ENCODE peak calls at places on chromosomes 5 and 9, in six cellular contexts. One of them, this sample, is unnamed.

GRCh38 chr5:139415221-139415861 is 11.5 kb upstream of the SPATA24 start:
- DNase-seq in HEK293T: no peak
- DNase-seq in CD4-positive, alpha-beta T cell: no peak
- DNase-seq in amniotic stem cell: no peak
- DNase-seq in skeletal muscle cell: no peak
- DNase-seq in RCC 7860: no peak
- DNase-seq in this sample: no peak

GRCh38 chr9:70113403-70114022 is 69.9 kb downstream of the MAMDC2 start:
- DNase-seq in amniotic stem cell: peak
- DNase-seq in HEK293T: peak
- DNase-seq in RCC 7860: peak
- DNase-seq in skeletal muscle cell: no peak
- DNase-seq in CD4-positive, alpha-beta T cell: no peak
- DNase-seq in this sample: no peak

GRCh38 chr5:157370967-157371366 is 89.0 kb upstream of the NIPAL4 start:
- DNase-seq in amniotic stem cell: no peak
- DNase-seq in RCC 7860: no peak
- DNase-seq in CD4-positive, alpha-beta T cell: no peak
- DNase-seq in HEK293T: no peak
- DNase-seq in skeletal muscle cell: no peak
- DNase-seq in this sample: no peak

GRCh38 chr5:129098488-129099183 is 4.1 kb downstream of the ISOC1 start:
- DNase-seq in CD4-positive, alpha-beta T cell: no peak
- DNase-seq in amniotic stem cell: no peak
- DNase-seq in HEK293T: no peak
- DNase-seq in RCC 7860: no peak
- DNase-seq in skeletal muscle cell: no peak
- DNase-seq in this sample: no peak

GRCh38 chr9:21904371-21904770 is 89.8 kb downstream of the CDKN2A start:
- DNase-seq in CD4-positive, alpha-beta T cell: no peak
- DNase-seq in amniotic stem cell: peak
- DNase-seq in HEK293T: no peak
- DNase-seq in RCC 7860: peak
- DNase-seq in skeletal muscle cell: no peak
- DNase-seq in this sample: no peak

GRCh38 chr5:157917909-157918809 is 59.2 kb upstream of the CLINT1 start:
- DNase-seq in amniotic stem cell: peak
- DNase-seq in RCC 7860: peak
- DNase-seq in HEK293T: peak
- DNase-seq in skeletal muscle cell: peak
- DNase-seq in CD4-positive, alpha-beta T cell: peak
- DNase-seq in this sample: peak

GRCh38 chr5:1737790-1738405 is 61.7 kb downstream of the MRPL36 start:
- DNase-seq in skeletal muscle cell: no peak
- DNase-seq in RCC 7860: peak
- DNase-seq in amniotic stem cell: no peak
- DNase-seq in CD4-positive, alpha-beta T cell: peak
- DNase-seq in HEK293T: peak
- DNase-seq in this sample: no peak

GRCh38 chr5:109907751-109908150 is 218.0 kb downstream of the MAN2A1 start:
- DNase-seq in HEK293T: no peak
- DNase-seq in skeletal muscle cell: peak
- DNase-seq in RCC 7860: peak
- DNase-seq in amniotic stem cell: no peak
- DNase-seq in CD4-positive, alpha-beta T cell: no peak
- DNase-seq in this sample: no peak

GRCh38 chr5:41532485-41532884 is 22.1 kb upstream of the PLCXD3 start:
- DNase-seq in RCC 7860: no peak
- DNase-seq in CD4-positive, alpha-beta T cell: no peak
- DNase-seq in amniotic stem cell: no peak
- DNase-seq in HEK293T: no peak
- DNase-seq in skeletal muscle cell: no peak
- DNase-seq in this sample: no peak

GRCh38 chr9:96061293-96061987 is 185.9 kb downstream of the ERCC6L2 start:
- DNase-seq in HEK293T: peak
- DNase-seq in amniotic stem cell: no peak
- DNase-seq in RCC 7860: peak
- DNase-seq in skeletal muscle cell: peak
- DNase-seq in CD4-positive, alpha-beta T cell: peak
- DNase-seq in this sample: peak

GRCh38 chr5:117812866-117813265 is 1175.5 kb downstream of the DTWD2 start:
- DNase-seq in CD4-positive, alpha-beta T cell: no peak
- DNase-seq in amniotic stem cell: no peak
- DNase-seq in RCC 7860: no peak
- DNase-seq in HEK293T: no peak
- DNase-seq in skeletal muscle cell: no peak
- DNase-seq in this sample: no peak

GRCh38 chr9:23551929-23552707 is 273.9 kb downstream of the ELAVL2 start:
- DNase-seq in RCC 7860: no peak
- DNase-seq in CD4-positive, alpha-beta T cell: no peak
- DNase-seq in amniotic stem cell: no peak
- DNase-seq in skeletal muscle cell: no peak
- DNase-seq in HEK293T: no peak
- DNase-seq in this sample: no peak

GRCh38 chr5:31333475-31333874 is 140.0 kb downstream of the CDH6 start:
- DNase-seq in HEK293T: no peak
- DNase-seq in RCC 7860: no peak
- DNase-seq in amniotic stem cell: no peak
- DNase-seq in skeletal muscle cell: no peak
- DNase-seq in CD4-positive, alpha-beta T cell: no peak
- DNase-seq in this sample: no peak

GRCh38 chr9:137411670-137412380 is 11.1 kb downstream of the EXD3 start:
- DNase-seq in CD4-positive, alpha-beta T cell: no peak
- DNase-seq in RCC 7860: peak
- DNase-seq in skeletal muscle cell: peak
- DNase-seq in HEK293T: no peak
- DNase-seq in amniotic stem cell: no peak
- DNase-seq in this sample: no peak

GRCh38 chr9:33943389-33943788 is 105.3 kb downstream of the UBAP2 start:
- DNase-seq in HEK293T: no peak
- DNase-seq in amniotic stem cell: no peak
- DNase-seq in skeletal muscle cell: no peak
- DNase-seq in RCC 7860: no peak
- DNase-seq in CD4-positive, alpha-beta T cell: no peak
- DNase-seq in this sample: no peak

GRCh38 chr9:117720555-117720954 is 16.4 kb downstream of the TLR4 start:
- DNase-seq in RCC 7860: no peak
- DNase-seq in skeletal muscle cell: peak
- DNase-seq in CD4-positive, alpha-beta T cell: no peak
- DNase-seq in amniotic stem cell: no peak
- DNase-seq in HEK293T: no peak
- DNase-seq in this sample: no peak

GRCh38 chr9:134626576-134627416 is 14.8 kb upstream of the COL5A1 start:
- DNase-seq in skeletal muscle cell: no peak
- DNase-seq in CD4-positive, alpha-beta T cell: no peak
- DNase-seq in HEK293T: no peak
- DNase-seq in amniotic stem cell: peak
- DNase-seq in RCC 7860: no peak
- DNase-seq in this sample: no peak

GRCh38 chr5:73205309-73205708 is 32.3 kb downstream of the TMEM174 start:
- DNase-seq in skeletal muscle cell: no peak
- DNase-seq in HEK293T: no peak
- DNase-seq in CD4-positive, alpha-beta T cell: no peak
- DNase-seq in amniotic stem cell: no peak
- DNase-seq in RCC 7860: no peak
- DNase-seq in this sample: no peak

GRCh38 chr5:2919310-2920018 is 168.0 kb upstream of the IRX2 start:
- DNase-seq in amniotic stem cell: no peak
- DNase-seq in CD4-positive, alpha-beta T cell: no peak
- DNase-seq in HEK293T: peak
- DNase-seq in RCC 7860: no peak
- DNase-seq in skeletal muscle cell: no peak
- DNase-seq in this sample: no peak